ENCODE peak calls at places on chromosome 4, in six cellular contexts. I is AG09309, M is brain microvascular endothelial cell, K is Caco-2, P is nephron progenitor cell, W is mucosa of descending colon. H is an unnamed sample.

GRCh38 chr4:88674565-88674964 is 23.1 kb downstream of the NAP1L5 start:
- DNase-seq in I (no peak), M (no peak), K (no peak), P (no peak), W (no peak), H (peak)

GRCh38 chr4:151169223-151169622 is 69.8 kb downstream of the RPS3A start:
- DNase-seq in I (peak), M (peak), K (no peak), P (no peak), W (no peak), H (peak)

GRCh38 chr4:140996757-140997156 is 136.5 kb downstream of the RNF150 start:
- DNase-seq in I (peak), M (peak), K (no peak), P (no peak), W (no peak), H (peak)

GRCh38 chr4:122065149-122065548 is 87.0 kb upstream of the BLTP1 start:
- DNase-seq in I (no peak), M (no peak), K (no peak), P (no peak), W (no peak), H (no peak)

GRCh38 chr4:186587416-186588018 is 32.1 kb upstream of the MTNR1A start:
- DNase-seq in I (no peak), M (peak), K (peak), P (peak), W (peak), H (peak)

GRCh38 chr4:49032440-49033161 is 46.5 kb downstream of the CWH43 start:
- DNase-seq in I (no peak), M (peak), K (peak), P (no peak), W (no peak), H (no peak)

GRCh38 chr4:22410645-22411247 is 105.1 kb downstream of the ADGRA3 start:
- DNase-seq in I (no peak), M (no peak), K (no peak), P (no peak), W (no peak), H (no peak)

GRCh38 chr4:142274137-142274536 is 572.0 kb downstream of the INPP4B start:
- DNase-seq in I (no peak), M (peak), K (no peak), P (no peak), W (no peak), H (peak)

GRCh38 chr4:140037353-140038030 is 116.5 kb downstream of the MAML3 start:
- DNase-seq in I (peak), M (peak), K (peak), P (no peak), W (no peak), H (peak)

GRCh38 chr4:98639523-98639922 is 18.9 kb downstream of the TSPAN5 start:
- DNase-seq in I (no peak), M (no peak), K (no peak), P (no peak), W (no peak), H (no peak)

GRCh38 chr4:110636677-110637407 is 14.0 kb upstream of the PITX2 start:
- DNase-seq in I (peak), M (no peak), K (peak), P (peak), W (peak), H (peak)

GRCh38 chr4:14652522-14652921 is 349.8 kb upstream of the CPEB2 start:
- DNase-seq in I (no peak), M (no peak), K (no peak), P (no peak), W (no peak), H (no peak)

GRCh38 chr4:123866796-123867195 is 470.2 kb downstream of the SPRY1 start:
- DNase-seq in I (no peak), M (no peak), K (no peak), P (no peak), W (no peak), H (peak)

GRCh38 chr4:7655549-7656243 is 221.0 kb upstream of the PSAPL1 start:
- DNase-seq in I (no peak), M (no peak), K (no peak), P (peak), W (no peak), H (peak)

GRCh38 chr4:156132196-156132595 is 178.5 kb upstream of the CTSO start:
- DNase-seq in I (no peak), M (no peak), K (no peak), P (no peak), W (no peak), H (no peak)

GRCh38 chr4:52713456-52713937 is 37.7 kb downstream of the ERVMER34-1 start:
- DNase-seq in I (no peak), M (no peak), K (peak), P (peak), W (no peak), H (no peak)

GRCh38 chr4:56655209-56655626 is 25.9 kb downstream of the HOPX start:
- DNase-seq in I (no peak), M (no peak), K (no peak), P (peak), W (peak), H (peak)

GRCh38 chr4:26558166-26558895 is 25.6 kb upstream of the TBC1D19 start:
- DNase-seq in I (peak), M (no peak), K (no peak), P (no peak), W (no peak), H (no peak)

GRCh38 chr4:164866817-164867490 is 10.0 kb upstream of the APELA start:
- DNase-seq in I (no peak), M (no peak), K (no peak), P (no peak), W (no peak), H (no peak)

GRCh38 chr4:78644063-78644691 is 92.6 kb downstream of the ANXA3 start:
- DNase-seq in I (no peak), M (no peak), K (no peak), P (no peak), W (no peak), H (no peak)

GRCh38 chr4:13902141-13902540 is 274.6 kb upstream of the BOD1L1 start:
- DNase-seq in I (no peak), M (no peak), K (no peak), P (no peak), W (no peak), H (no peak)

GRCh38 chr4:128349921-128350320 is 62.3 kb upstream of the PGRMC2 start:
- DNase-seq in I (no peak), M (peak), K (peak), P (no peak), W (no peak), H (peak)

GRCh38 chr4:122712782-122713181 is 19.7 kb upstream of the BBS12 start:
- DNase-seq in I (no peak), M (peak), K (no peak), P (no peak), W (no peak), H (peak)

GRCh38 chr4:173227753-173228152 is 59.1 kb downstream of the GALNT7 start:
- DNase-seq in I (no peak), M (no peak), K (no peak), P (no peak), W (no peak), H (no peak)

GRCh38 chr4:153022233-153022632 is 86.1 kb downstream of the FHDC1 start:
- DNase-seq in I (no peak), M (no peak), K (no peak), P (no peak), W (no peak), H (no peak)

GRCh38 chr4:115763051-115763450 is 649.6 kb upstream of the NDST4 start:
- DNase-seq in I (no peak), M (no peak), K (no peak), P (no peak), W (no peak), H (no peak)

GRCh38 chr4:56684320-56684719 is 3.2 kb upstream of the HOPX start:
- DNase-seq in I (no peak), M (peak), K (no peak), P (no peak), W (no peak), H (peak)

GRCh38 chr4:91746551-91746950 is 557.2 kb upstream of the GRID2 start:
- DNase-seq in I (no peak), M (no peak), K (no peak), P (no peak), W (no peak), H (no peak)

GRCh38 chr4:53914313-53915016 is 149.9 kb downstream of the CHIC2 start:
- DNase-seq in I (peak), M (peak), K (peak), P (no peak), W (no peak), H (peak)

GRCh38 chr4:114393295-114394038 is 205.1 kb upstream of the UGT8 start:
- DNase-seq in I (no peak), M (no peak), K (no peak), P (no peak), W (no peak), H (peak)

GRCh38 chr4:138390286-138390685 is 148.1 kb upstream of the SLC7A11 start:
- DNase-seq in I (no peak), M (peak), K (no peak), P (no peak), W (no peak), H (peak)

GRCh38 chr4:94453534-94453963 is 1.8 kb downstream of the PDLIM5 start:
- DNase-seq in I (no peak), M (no peak), K (peak), P (no peak), W (no peak), H (no peak)

GRCh38 chr4:8398347-8398746 is 42.2 kb downstream of the ACOX3 start:
- DNase-seq in I (no peak), M (no peak), K (no peak), P (no peak), W (no peak), H (no peak)

GRCh38 chr4:26717332-26717731 is 133.4 kb downstream of the TBC1D19 start:
- DNase-seq in I (peak), M (peak), K (no peak), P (no peak), W (no peak), H (peak)

GRCh38 chr4:35461931-35462659 is 782.2 kb downstream of the ARAP2 start:
- DNase-seq in I (no peak), M (no peak), K (no peak), P (no peak), W (no peak), H (no peak)

GRCh38 chr4:54940996-54941395 is 184.4 kb downstream of the KDR start:
- DNase-seq in I (no peak), M (no peak), K (no peak), P (no peak), W (no peak), H (no peak)

H was measured in astrocyte.